ENCODE peak calls at places on chromosomes 5 and 9, in six cellular contexts. K is A549, C is uterus, L is body of pancreas, Y is esophagus squamous epithelium, R is heart left ventricle. T is an unnamed sample.

GRCh38 chr5:27015758-27016157 is 22.6 kb downstream of the CDH9 start:
- DNase-seq in L (no peak), R (no peak), C (no peak), Y (no peak), K (no peak), T (no peak)

GRCh38 chr9:31700252-31701045 is 684.0 kb upstream of the ACO1 start:
- DNase-seq in R (no peak), K (no peak), Y (no peak), C (no peak), L (no peak), T (no peak)

GRCh38 chr5:161150589-161150988 is 298.6 kb upstream of the ATP10B start:
- DNase-seq in L (no peak), Y (no peak), C (no peak), K (no peak), R (no peak), T (no peak)

GRCh38 chr9:96565684-96566360 is 53.8 kb downstream of the CDC14B start:
- DNase-seq in L (peak; percentile 6), K (peak; percentile 15), R (no peak), C (no peak), Y (no peak), T (no peak)

GRCh38 chr5:109161914-109162683 is 247.7 kb downstream of the PJA2 start:
- DNase-seq in L (no peak), Y (no peak), C (no peak), K (no peak), R (no peak), T (no peak)

GRCh38 chr5:139141841-139142240 is 56.3 kb downstream of the SIL1 start:
- DNase-seq in K (no peak), R (no peak), C (peak; percentile 60), L (peak; percentile 90), Y (no peak), T (no peak)

GRCh38 chr9:125961037-125961436 is 213.9 kb downstream of the PBX3 start:
- DNase-seq in L (no peak), R (no peak), Y (no peak), C (no peak), K (no peak), T (no peak)

GRCh38 chr9:116494815-116495634 is 192.1 kb upstream of the TRIM32 start:
- DNase-seq in L (peak; percentile 62), K (no peak), Y (no peak), R (no peak), C (no peak), T (no peak)

GRCh38 chr9:121074370-121075250 is at the start of gene CNTRL:
- DNase-seq in Y (peak; percentile 37), L (peak; percentile 91), K (peak; percentile 73), R (peak; percentile 94), C (peak; percentile 89), T (peak; percentile 86)

GRCh38 chr9:128211551-128212281 is 8.5 kb downstream of the DNM1 start:
- DNase-seq in L (no peak), R (no peak), K (peak; percentile 75), Y (no peak), C (no peak), T (no peak)

GRCh38 chr9:128215491-128216404 is 12.6 kb downstream of the DNM1 start:
- DNase-seq in Y (no peak), L (peak; percentile 17), K (no peak), C (peak; percentile 69), R (no peak), T (no peak)

GRCh38 chr9:128214571-128215490 is 11.7 kb downstream of the DNM1 start:
- DNase-seq in K (no peak), L (peak; percentile 87), R (no peak), C (no peak), Y (no peak), T (no peak)

GRCh38 chr9:128216781-128217553 is 13.8 kb downstream of the DNM1 start:
- DNase-seq in Y (no peak), C (no peak), L (no peak), K (no peak), R (no peak), T (no peak)

GRCh38 chr9:128213746-128214497 is 10.7 kb downstream of the DNM1 start:
- DNase-seq in L (no peak), Y (no peak), C (no peak), K (no peak), R (no peak), T (no peak)
- H3K4me1 ChIP-seq in L (peaks cover 51% of the 10 kb centered on the region), Y (peaks cover 13% of the 10 kb centered on the region), C (no peaks in the 10 kb centered on the region), K (peaks cover 98% of the 10 kb centered on the region), R (peaks cover 14% of the 10 kb centered on the region), T (no peaks in the 10 kb centered on the region)

GRCh38 chr9:113545068-113545467 is 81.5 kb downstream of the RGS3 start:
- DNase-seq in R (no peak), K (no peak), L (no peak), C (no peak), Y (no peak), T (no peak)

GRCh38 chr9:113546566-113546965 is 83.0 kb downstream of the RGS3 start:
- DNase-seq in L (no peak), R (no peak), K (no peak), Y (no peak), C (no peak), T (no peak)

GRCh38 chr9:113544001-113544340 is 80.4 kb downstream of the RGS3 start:
- DNase-seq in R (no peak), L (no peak), C (no peak), K (no peak), Y (no peak), T (no peak)

GRCh38 chr9:113547501-113547900 is 84.0 kb downstream of the RGS3 start:
- DNase-seq in C (no peak), R (no peak), Y (no peak), K (no peak), L (no peak), T (no peak)

DNA sequence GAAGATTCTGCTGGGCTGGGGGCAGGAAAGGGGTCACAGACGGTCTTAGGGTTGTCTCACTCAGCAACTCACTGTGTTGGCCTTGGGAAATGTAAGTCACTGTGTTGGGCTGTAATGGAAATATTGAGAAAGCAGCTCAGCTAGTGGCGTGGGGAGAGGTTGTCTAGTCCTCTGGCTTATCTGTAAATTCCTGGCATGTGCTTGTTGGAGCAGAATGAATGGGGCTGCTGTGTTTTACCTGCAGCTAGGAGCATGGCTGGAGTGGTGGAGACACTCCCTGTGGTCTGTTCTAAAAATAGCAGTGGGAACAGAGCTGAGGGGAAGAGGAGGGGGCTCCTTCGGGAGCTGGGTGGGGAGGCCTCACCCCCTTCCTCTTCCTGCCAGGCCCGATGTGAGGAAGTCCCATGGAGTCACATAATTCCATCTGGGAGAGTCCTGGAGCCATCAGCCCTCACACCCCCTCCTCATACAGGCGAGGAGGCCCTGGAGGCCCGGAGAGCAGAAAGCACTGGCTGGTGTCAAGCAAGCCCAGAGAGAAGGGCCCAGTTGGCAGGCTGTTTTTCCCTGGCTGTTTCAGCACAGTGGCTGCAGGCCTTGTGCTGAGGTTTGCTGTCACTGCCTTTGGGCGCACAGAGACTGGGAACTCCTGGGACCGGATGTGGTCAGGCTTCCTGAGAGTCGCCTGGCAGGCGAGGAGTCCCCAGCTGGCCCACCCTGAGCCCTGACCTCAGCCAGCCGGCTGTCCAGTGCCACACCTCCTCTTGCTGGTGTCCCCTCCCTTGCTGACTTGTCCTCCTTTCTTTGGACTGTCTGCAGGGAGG is 84.9 kb downstream of the RGS3 start:
- DNase-seq in R (peak; percentile 88), C (no peak), K (no peak), L (peak; percentile 78), Y (no peak), T (no peak)
- TF ChIP-seq POLR2A in R (no peak), C (no peak), K (no peak), L (no peak), Y (no peak), T (no peak)

GRCh38 chr5:143336485-143336884 is 67.0 kb downstream of the NR3C1 start:
- DNase-seq in K (no peak), Y (no peak), R (no peak), C (no peak), L (no peak), T (no peak)
- H3K4me1 ChIP-seq in K (peaks cover 66% of the 10 kb centered on the region), Y (no peaks in the 10 kb centered on the region), R (peaks cover 60% of the 10 kb centered on the region), C (peaks cover 5% of the 10 kb centered on the region), L (peaks cover 20% of the 10 kb centered on the region), T (no peaks in the 10 kb centered on the region)

DNA sequence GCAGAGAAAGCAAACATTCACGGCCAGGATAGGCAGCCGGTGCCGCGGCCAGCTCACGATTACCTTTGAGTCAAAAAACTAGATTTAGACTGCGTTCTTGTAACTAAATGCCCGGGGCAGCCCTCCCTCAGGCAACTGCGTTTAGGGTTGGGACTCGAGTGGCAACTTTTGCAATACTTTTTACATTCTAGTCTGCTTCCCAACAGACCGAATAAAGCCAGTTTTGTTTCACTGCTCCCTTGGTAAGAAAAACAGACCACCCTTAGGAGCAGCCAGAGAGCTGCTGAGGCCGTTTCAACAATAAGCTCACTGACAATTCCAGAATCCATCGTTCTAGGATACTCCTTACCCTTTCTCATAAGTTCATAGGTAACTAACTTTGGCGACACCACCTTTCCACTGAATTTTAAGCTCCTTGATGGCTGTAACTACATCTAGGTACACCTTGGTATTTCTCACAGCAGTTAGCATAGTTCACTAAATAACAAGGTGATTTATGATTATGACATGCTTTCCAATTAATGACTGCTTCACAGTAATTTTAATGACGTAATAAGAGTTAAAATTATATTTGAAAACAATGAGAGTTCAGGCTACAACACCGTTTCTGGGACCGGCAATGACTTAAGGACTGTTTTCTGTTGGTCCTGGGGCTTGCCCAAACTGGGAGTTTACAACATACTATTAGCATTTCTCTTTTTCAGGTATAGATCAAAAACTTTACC is 888 bp upstream of the RAPGEF6 start:
- DNase-seq in K (peak; percentile 17), L (no peak), Y (no peak), R (peak; percentile 61), C (no peak), T (no peak)
- TF ChIP-seq POLR2A in K (no peak), L (no peak), Y (no peak), R (no peak), C (no peak), T (no peak)

DNA sequence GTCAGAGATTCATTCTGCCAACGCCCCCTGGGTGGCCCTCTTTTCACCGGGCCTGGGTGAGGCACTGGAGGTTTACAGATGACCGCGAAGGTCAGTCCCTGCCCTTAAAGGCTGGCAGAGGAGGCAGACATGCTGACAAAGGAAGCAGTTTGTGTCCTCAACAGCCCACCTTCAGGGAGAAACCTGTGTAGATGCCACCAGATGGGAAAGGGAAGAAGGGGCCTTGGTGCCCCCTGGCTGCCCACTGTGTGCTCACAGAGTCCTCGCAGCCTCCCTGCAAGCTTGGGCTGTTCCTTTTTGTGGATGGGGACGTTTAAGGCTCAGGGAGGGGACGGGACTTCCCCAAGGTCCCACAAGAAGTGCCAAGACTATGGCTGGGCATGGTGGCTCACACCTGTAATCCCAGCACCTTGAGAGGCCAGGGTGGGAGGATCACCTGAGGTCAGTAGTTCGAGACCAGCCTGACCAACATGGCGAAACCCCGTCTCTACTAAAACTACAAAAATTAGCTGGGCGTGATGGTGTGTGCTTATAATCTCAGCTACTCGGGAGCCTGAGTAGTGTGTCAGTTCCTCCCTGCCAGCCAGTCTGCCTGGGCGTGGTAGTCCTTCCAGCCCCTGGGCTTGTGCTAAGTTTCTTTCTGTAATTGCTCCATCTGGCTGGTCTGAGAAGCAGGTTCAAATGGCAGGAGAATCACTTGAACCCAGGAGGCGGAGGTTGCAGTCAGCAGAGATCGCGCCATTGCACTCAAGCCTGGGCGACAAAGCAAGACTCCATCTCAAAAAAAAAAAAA is 36.2 kb downstream of the NEK6 start:
- DNase-seq in K (no peak), Y (no peak), L (no peak), R (no peak), C (no peak), T (no peak)
- H3K4me1 ChIP-seq in K (peaks cover 81% of the 10 kb centered on the region), Y (peaks cover 53% of the 10 kb centered on the region), L (peaks cover 61% of the 10 kb centered on the region), R (peaks cover 95% of the 10 kb centered on the region), C (no peaks in the 10 kb centered on the region), T (peaks cover 13% of the 10 kb centered on the region)

DNA sequence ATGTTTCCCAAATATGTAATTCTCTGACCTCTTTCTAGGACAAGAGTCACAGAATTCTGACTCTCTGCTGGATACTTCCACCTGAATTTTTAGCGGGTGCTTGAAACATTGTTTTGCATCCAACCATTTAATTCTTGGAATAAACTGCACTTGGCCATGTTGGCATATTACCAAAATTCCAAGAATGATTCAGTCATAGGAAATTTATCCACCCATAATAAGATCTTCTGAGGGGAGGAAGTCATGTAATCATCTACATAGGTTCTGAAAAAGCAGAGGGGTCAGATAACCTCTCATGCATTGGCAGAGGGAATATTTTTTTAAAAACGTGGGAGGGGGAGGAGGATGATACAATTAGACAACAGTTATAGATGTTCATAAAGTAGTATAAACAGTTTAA is 156.9 kb downstream of the PAM start:
- DNase-seq in L (no peak), K (no peak), R (no peak), Y (no peak), C (no peak), T (no peak)
- TF ChIP-seq POLR2A in L (no peak), K (no peak), R (no peak), Y (no peak), C (no peak), T (no peak)

T was measured in breast epithelium.